ENCODE peak calls at places on chromosome 6, in four cellular contexts. O is nucleus accumbens, V is mucosa of gallbladder, T is T-helper 17 cell. M is an unnamed sample.

GRCh38 chr6:134216304-134217029 is 101.4 kb downstream of the SGK1 start:
- DNase-seq in O (no peak), V (no peak), T (no peak), M (no peak)

GRCh38 chr6:20096506-20096905 is 115.8 kb downstream of the MBOAT1 start:
- DNase-seq in O (peak; percentile 44), V (no peak), T (no peak), M (no peak)

GRCh38 chr6:5866547-5867051 is 140.1 kb downstream of the NRN1 start:
- DNase-seq in O (no peak), V (peak; percentile 22), T (no peak), M (no peak)

GRCh38 chr6:144920391-144920983 is 635.4 kb downstream of the UTRN start:
- DNase-seq in O (no peak), V (no peak), T (no peak), M (no peak)

GRCh38 chr6:50093116-50093937 is 43.6 kb upstream of the DEFB112 start:
- DNase-seq in O (no peak), V (peak; percentile 60), T (no peak), M (no peak)

GRCh38 chr6:139743629-139744028 is 369.2 kb upstream of the CITED2 start:
- DNase-seq in O (no peak), V (no peak), T (no peak), M (no peak)

GRCh38 chr6:13688692-13689196 is 22.9 kb downstream of the RANBP9 start:
- DNase-seq in O (no peak), V (no peak), T (no peak), M (no peak)

GRCh38 chr6:35445691-35446090 is 6.4 kb upstream of the FANCE start:
- DNase-seq in O (no peak), V (no peak), T (no peak), M (no peak)

GRCh38 chr6:37653933-37654565 is 43.6 kb downstream of the MDGA1 start:
- DNase-seq in O (no peak), V (no peak), T (no peak), M (no peak)

GRCh38 chr6:39342692-39343460 is 20.4 kb upstream of the KCNK16 start:
- DNase-seq in O (no peak), V (no peak), T (no peak), M (no peak)

GRCh38 chr6:147873826-147874225 is 365.3 kb downstream of the SAMD5 start:
- DNase-seq in O (no peak), V (no peak), T (no peak), M (no peak)

GRCh38 chr6:143394351-143394750 is 56.1 kb downstream of the ADAT2 start:
- DNase-seq in O (no peak), V (no peak), T (no peak), M (no peak)

GRCh38 chr6:7156666-7157278 is 49.0 kb downstream of the RREB1 start:
- DNase-seq in O (no peak), V (no peak), T (no peak), M (no peak)

GRCh38 chr6:161379828-161380598 is 106.2 kb upstream of the AGPAT4 start:
- DNase-seq in O (no peak), V (no peak), T (no peak), M (no peak)

GRCh38 chr6:91087864-91088263 is 501.0 kb upstream of the MAP3K7 start:
- DNase-seq in O (no peak), V (no peak), T (no peak), M (no peak)

GRCh38 chr6:42471116-42471515 is 19.4 kb upstream of the TRERF1 start:
- DNase-seq in O (no peak), V (no peak), T (no peak), M (no peak)

GRCh38 chr6:54053893-54054391 is 57.3 kb upstream of the MLIP start:
- DNase-seq in O (no peak), V (peak; percentile 41), T (no peak), M (no peak)

GRCh38 chr6:165552248-165552736 is 110.7 kb downstream of the PDE10A start:
- DNase-seq in O (no peak), V (peak; percentile 30), T (no peak), M (no peak)

GRCh38 chr6:80094017-80094416 is 12.5 kb upstream of the BCKDHB start:
- DNase-seq in O (no peak), V (no peak), T (no peak), M (no peak)

GRCh38 chr6:91149246-91149645 is 562.4 kb upstream of the MAP3K7 start:
- DNase-seq in O (no peak), V (no peak), T (no peak), M (no peak)

GRCh38 chr6:152828431-152828830 is 77.8 kb downstream of the VIP start:
- DNase-seq in O (no peak), V (no peak), T (no peak), M (no peak)